ENCODE peak calls at places on chromosome 4, in four cellular contexts. G, Q, P and E are unnamed samples.
A peak's percentile ranks its signal among the peaks of the same experiment; 100 is the strongest.

GRCh38 chr4:87129681-87130080 is 90.7 kb downstream of the KLHL8 start:
- DNase-seq in G (no peak), Q (no peak), P (no peak), E (no peak)

GRCh38 chr4:26120098-26120795 is 200.6 kb upstream of the RBPJ start:
- DNase-seq in G (no peak), Q (no peak), P (no peak), E (no peak)

GRCh38 chr4:45987858-45988257 is 136.0 kb downstream of the GABRG1 start:
- DNase-seq in G (no peak), Q (no peak), P (no peak), E (no peak)

GRCh38 chr4:6393066-6393465 is 79.3 kb downstream of the PPP2R2C start:
- DNase-seq in G (no peak), Q (no peak), P (no peak), E (no peak)

GRCh38 chr4:123299212-123299651 is 97.4 kb upstream of the SPRY1 start:
- DNase-seq in G (no peak), Q (no peak), P (no peak), E (no peak)

GRCh38 chr4:75605928-75606327 is 24.4 kb downstream of the CDKL2 start:
- DNase-seq in G (no peak), Q (no peak), P (no peak), E (no peak)

GRCh38 chr4:4395849-4396627 is 9.1 kb downstream of the NSG1 start:
- DNase-seq in G (peak; percentile 63), Q (no peak), P (no peak), E (no peak)

GRCh38 chr4:129064717-129065116 is 28.6 kb downstream of the SCLT1 start:
- DNase-seq in G (no peak), Q (no peak), P (no peak), E (no peak)

GRCh38 chr4:64781737-64782326 is 372.6 kb upstream of the TECRL start:
- DNase-seq in G (peak; percentile 26), Q (no peak), P (no peak), E (no peak)

GRCh38 chr4:56909083-56909981 is 1.6 kb downstream of the REST start:
- DNase-seq in G (peak; percentile 80), Q (peak; percentile 56), P (peak; percentile 83), E (peak; percentile 51)

GRCh38 chr4:152536545-152537182 is 772 bp upstream of the FBXW7 start:
- DNase-seq in G (peak; percentile 52), Q (peak; percentile 69), P (peak; percentile 84), E (no peak)

GRCh38 chr4:81724925-81725329 is 253.2 kb upstream of the RASGEF1B start:
- DNase-seq in G (no peak), Q (peak; percentile 53), P (peak; percentile 90), E (no peak)

GRCh38 chr4:10171055-10171454 is 54.5 kb upstream of the WDR1 start:
- DNase-seq in G (no peak), Q (no peak), P (peak; percentile 55), E (no peak)

GRCh38 chr4:56148428-56148827 is 199.7 kb downstream of the CEP135 start:
- DNase-seq in G (no peak), Q (no peak), P (no peak), E (no peak)

GRCh38 chr4:6380746-6381411 is 91.5 kb downstream of the PPP2R2C start:
- DNase-seq in G (no peak), Q (no peak), P (no peak), E (no peak)

GRCh38 chr4:174156239-174156826 is 127.1 kb downstream of the FBXO8 start:
- DNase-seq in G (peak; percentile 62), Q (no peak), P (no peak), E (no peak)

GRCh38 chr4:121764702-121765367 is at the start of gene SMIM43:
- DNase-seq in G (peak; percentile 49), Q (no peak), P (no peak), E (peak; percentile 64)

GRCh38 chr4:112374850-112375249 is 77.7 kb downstream of the ALPK1 start:
- DNase-seq in G (no peak), Q (no peak), P (no peak), E (no peak)

GRCh38 chr4:1460967-1461868 is 55.0 kb upstream of the NKX1-1 start:
- DNase-seq in G (no peak), Q (no peak), P (no peak), E (no peak)

GRCh38 chr4:185730387-185730786 is 81.6 kb downstream of the SORBS2 start:
- DNase-seq in G (peak; percentile 48), Q (no peak), P (no peak), E (peak; percentile 7)

GRCh38 chr4:95540227-95540626 is 8.5 kb downstream of the UNC5C start:
- DNase-seq in G (peak; percentile 38), Q (no peak), P (no peak), E (no peak)

GRCh38 chr4:110193822-110194761 is 4.3 kb downstream of the ELOVL6 start:
- DNase-seq in G (peak; percentile 87), Q (peak; percentile 80), P (peak; percentile 92), E (peak; percentile 56)

GRCh38 chr4:158314756-158315487 is 104.6 kb downstream of the TMEM144 start:
- DNase-seq in G (no peak), Q (no peak), P (no peak), E (no peak)

GRCh38 chr4:88285235-88285505 is 809 bp upstream of the PPM1K start:
- DNase-seq in G (no peak), Q (no peak), P (no peak), E (no peak)

GRCh38 chr4:181566490-181566889 is 676.7 kb upstream of the TENM3 start:
- DNase-seq in G (no peak), Q (no peak), P (no peak), E (no peak)

GRCh38 chr4:113810906-113811305 is 49.4 kb upstream of the CAMK2D start:
- DNase-seq in G (no peak), Q (no peak), P (no peak), E (no peak)

GRCh38 chr4:38605181-38605764 is 58.7 kb upstream of the KLF3 start:
- DNase-seq in G (no peak), Q (no peak), P (no peak), E (no peak)

GRCh38 chr4:38609614-38610013 is 54.4 kb upstream of the KLF3 start:
- DNase-seq in G (no peak), Q (peak; percentile 26), P (no peak), E (no peak)

GRCh38 chr4:38603652-38604051 is 60.3 kb upstream of the KLF3 start:
- DNase-seq in G (peak; percentile 51), Q (no peak), P (no peak), E (no peak)

GRCh38 chr4:38605794-38606586 is 58.0 kb upstream of the KLF3 start:
- DNase-seq in G (peak; percentile 25), Q (peak; percentile 26), P (no peak), E (no peak)

GRCh38 chr4:38606587-38606905 is 57.5 kb upstream of the KLF3 start:
- DNase-seq in G (no peak), Q (no peak), P (no peak), E (no peak)
- TF ChIP-seq CTCF in G (no peak), Q (no peak), P (no peak), E (no peak)

GRCh38 chr4:7928711-7929505 is 10.8 kb downstream of the AFAP1 start:
- DNase-seq in G (no peak), Q (no peak), P (peak; percentile 28), E (no peak)
- TF ChIP-seq CTCF in G (peak; percentile 33), Q (no peak), P (no peak), E (no peak)

GRCh38 chr4:103996637-103997036 is 276.9 kb upstream of the TACR3 start:
- DNase-seq in G (peak; percentile 56), Q (no peak), P (no peak), E (peak; percentile 11)

GRCh38 chr4:103998752-103999151 is 279.0 kb upstream of the TACR3 start:
- DNase-seq in G (no peak), Q (no peak), P (no peak), E (no peak)

GRCh38 chr4:103996059-103996458 is 276.3 kb upstream of the TACR3 start:
- DNase-seq in G (no peak), Q (no peak), P (no peak), E (no peak)

DNA sequence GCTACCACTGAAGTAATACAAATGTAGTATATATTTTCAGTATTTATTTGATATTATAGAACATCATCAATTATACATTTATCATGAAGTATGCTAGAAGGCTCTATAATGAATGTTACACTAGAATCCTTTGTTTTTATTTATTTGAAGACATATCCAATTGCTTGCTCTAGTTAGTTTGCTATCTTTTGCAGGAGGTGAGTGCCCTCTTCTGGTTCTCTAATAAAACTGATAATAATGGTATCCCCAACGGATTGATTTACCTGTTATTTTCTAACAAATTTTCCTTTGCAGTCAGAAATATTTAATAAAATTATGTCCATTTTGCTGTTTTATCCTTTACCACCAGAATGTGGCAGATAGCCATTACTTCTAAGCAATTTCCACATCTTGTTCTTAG is 274.3 kb upstream of the TACR3 start:
- DNase-seq in G (no peak), Q (no peak), P (no peak), E (no peak)
- TF ChIP-seq CTCF in G (no peak), Q (no peak), P (no peak), E (peak; percentile 47)

GRCh38 chr4:63528592-63528991 is 880.7 kb downstream of the TECRL start:
- DNase-seq in G (no peak), Q (no peak), P (no peak), E (no peak)
- TF ChIP-seq CTCF in G (no peak), Q (no peak), P (no peak), E (no peak)

GRCh38 chr4:63302078-63302477 is 1107.2 kb downstream of the TECRL start:
- DNase-seq in G (no peak), Q (no peak), P (no peak), E (no peak)

GRCh38 chr4:63296773-63297172 is 1112.5 kb downstream of the TECRL start:
- DNase-seq in G (peak; percentile 48), Q (no peak), P (no peak), E (no peak)
- TF ChIP-seq CTCF in G (no peak), Q (no peak), P (no peak), E (no peak)

GRCh38 chr4:52870225-52870624 is 8.1 kb downstream of the RASL11B start:
- DNase-seq in G (no peak), Q (no peak), P (no peak), E (no peak)

GRCh38 chr4:52869196-52869595 is 7.1 kb downstream of the RASL11B start:
- DNase-seq in G (no peak), Q (peak; percentile 31), P (no peak), E (no peak)

GRCh38 chr4:52866734-52867133 is 4.6 kb downstream of the RASL11B start:
- DNase-seq in G (no peak), Q (no peak), P (no peak), E (no peak)

GRCh38 chr4:52869656-52870055 is 7.5 kb downstream of the RASL11B start:
- DNase-seq in G (no peak), Q (no peak), P (no peak), E (no peak)

DNA sequence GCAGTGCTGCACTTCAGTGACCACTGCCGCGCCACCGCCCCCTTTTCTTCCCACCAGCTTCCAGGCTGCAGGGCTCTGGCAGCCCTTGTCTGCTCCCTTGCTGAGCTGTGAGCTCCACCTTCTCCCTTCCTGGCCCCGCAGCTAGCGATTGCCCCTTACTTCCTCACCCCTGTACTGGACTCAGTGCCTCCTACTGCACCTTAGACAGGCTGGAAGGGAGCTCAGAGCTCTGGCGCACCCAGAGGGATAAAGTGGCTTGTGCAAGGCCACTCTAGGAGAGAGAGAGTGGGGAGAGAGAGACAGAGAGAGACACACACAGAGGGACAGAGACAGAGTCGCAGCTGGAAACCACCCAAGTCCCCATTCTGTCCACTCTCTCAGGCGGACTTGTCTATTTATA is 6.0 kb downstream of the RASL11B start:
- DNase-seq in G (peak; percentile 63), Q (no peak), P (no peak), E (no peak)
- TF ChIP-seq CTCF in G (no peak), Q (no peak), P (no peak), E (no peak)